ENCODE peak calls at places on chromosomes 7 and 10, in seven cellular contexts. Z, E, K, V, G, F and A are unnamed samples.

GRCh38 chr10:62437696-62438095 is 63.5 kb downstream of the ZNF365 start:
- DNase-seq in Z (no peak), E (peak; percentile 45), K (peak; percentile 63), V (no peak), G (peak; percentile 86), F (no peak), A (peak; percentile 89)

GRCh38 chr10:3048114-3049019 is 19.0 kb upstream of the PFKP start:
- DNase-seq in Z (no peak), E (no peak), K (peak; percentile 74), V (no peak), G (peak; percentile 74), F (no peak), A (no peak)

GRCh38 chr7:101625076-101625914 is 3.8 kb downstream of the MYL10 start:
- DNase-seq in Z (no peak), E (no peak), K (peak; percentile 50), V (no peak), G (peak; percentile 48), F (no peak), A (no peak)

GRCh38 chr7:149865437-149865836 is 8.3 kb upstream of the ATP6V0E2 start:
- DNase-seq in Z (peak; percentile 62), E (no peak), K (no peak), V (no peak), G (peak; percentile 21), F (peak; percentile 30), A (no peak)

GRCh38 chr7:25103766-25104165 is 21.3 kb downstream of the CYCS start:
- DNase-seq in Z (no peak), E (no peak), K (no peak), V (no peak), G (no peak), F (no peak), A (no peak)

GRCh38 chr10:114413398-114413797 is 9.1 kb upstream of the AFAP1L2 start:
- DNase-seq in Z (no peak), E (no peak), K (no peak), V (no peak), G (no peak), F (no peak), A (no peak)

GRCh38 chr10:74380780-74381179 is 229.8 kb downstream of the ADK start:
- DNase-seq in Z (no peak), E (no peak), K (no peak), V (no peak), G (no peak), F (no peak), A (no peak)

GRCh38 chr10:122149138-122149606 is 121.9 kb upstream of the BTBD16 start:
- DNase-seq in Z (no peak), E (no peak), K (peak; percentile 64), V (no peak), G (peak; percentile 41), F (no peak), A (no peak)

GRCh38 chr10:27661511-27662286 is 83.9 kb downstream of the MKX start:
- DNase-seq in Z (no peak), E (peak; percentile 12), K (no peak), V (no peak), G (peak; percentile 41), F (no peak), A (no peak)

GRCh38 chr7:73933091-73933490 is 72.1 kb downstream of the TMEM270 start:
- DNase-seq in Z (no peak), E (no peak), K (no peak), V (no peak), G (no peak), F (no peak), A (no peak)

GRCh38 chr7:100888529-100888987 is 957 bp downstream of the UFSP1 start:
- DNase-seq in Z (no peak), E (no peak), K (peak; percentile 7), V (no peak), G (no peak), F (no peak), A (no peak)

GRCh38 chr7:131859162-131859821 is 302.9 kb upstream of the PODXL start:
- DNase-seq in Z (peak; percentile 33), E (peak; percentile 82), K (peak; percentile 91), V (peak; percentile 55), G (peak; percentile 84), F (no peak), A (peak; percentile 16)

GRCh38 chr10:99551158-99551557 is 18.4 kb downstream of the NKX2-3 start:
- DNase-seq in Z (no peak), E (peak; percentile 42), K (no peak), V (peak; percentile 76), G (peak; percentile 60), F (no peak), A (no peak)

GRCh38 chr10:123585477-123586445 is 80.4 kb upstream of the GPR26 start:
- DNase-seq in Z (no peak), E (no peak), K (no peak), V (no peak), G (no peak), F (no peak), A (no peak)

GRCh38 chr7:108014747-108015682 is 12.1 kb upstream of the LAMB1 start:
- DNase-seq in Z (no peak), E (no peak), K (peak; percentile 28), V (no peak), G (peak; percentile 94), F (no peak), A (no peak)

GRCh38 chr10:77328272-77328816 is 309.3 kb downstream of the KCNMA1 start:
- DNase-seq in Z (no peak), E (peak; percentile 32), K (peak; percentile 38), V (no peak), G (peak; percentile 52), F (no peak), A (no peak)

GRCh38 chr10:17116193-17116592 is 13.4 kb downstream of the CUBN start:
- DNase-seq in Z (no peak), E (no peak), K (no peak), V (no peak), G (no peak), F (no peak), A (no peak)

GRCh38 chr7:106143711-106144347 is 31.7 kb upstream of the SYPL1 start:
- DNase-seq in Z (no peak), E (no peak), K (no peak), V (no peak), G (no peak), F (no peak), A (no peak)

GRCh38 chr10:75395955-75396860 is 5.4 kb downstream of the ZNF503 start:
- DNase-seq in Z (no peak), E (no peak), K (peak; percentile 65), V (no peak), G (peak; percentile 55), F (no peak), A (no peak)

GRCh38 chr10:29703276-29703675 is 68.5 kb upstream of the SVIL start:
- DNase-seq in Z (no peak), E (no peak), K (no peak), V (peak; percentile 27), G (no peak), F (no peak), A (no peak)

GRCh38 chr10:58291538-58292174 is 22.7 kb downstream of the CISD1 start:
- DNase-seq in Z (no peak), E (peak; percentile 35), K (peak; percentile 66), V (peak; percentile 14), G (peak; percentile 67), F (peak; percentile 0), A (no peak)

GRCh38 chr7:106125417-106125816 is 13.3 kb upstream of the SYPL1 start:
- DNase-seq in Z (no peak), E (no peak), K (no peak), V (no peak), G (no peak), F (no peak), A (no peak)

GRCh38 chr7:156640949-156641485 is 443 bp downstream of the RNF32 start:
- DNase-seq in Z (no peak), E (no peak), K (no peak), V (no peak), G (peak; percentile 43), F (no peak), A (no peak)

GRCh38 chr10:69938541-69938991 is 114.1 kb upstream of the MACROH2A2 start:
- DNase-seq in Z (no peak), E (no peak), K (no peak), V (no peak), G (no peak), F (no peak), A (no peak)

GRCh38 chr10:2207246-2207922 is 470.1 kb upstream of the ADARB2 start:
- DNase-seq in Z (no peak), E (no peak), K (no peak), V (no peak), G (no peak), F (no peak), A (no peak)